ENCODE peak calls at places on chromosome 9, in seven cellular contexts. X, L, B, Y, H, J and U are unnamed samples.

GRCh38 chr9:106885451-106885850 is 22.5 kb downstream of the ZNF462 start:
- DNase-seq in L (no peak), B (no peak), X (peak), Y (no peak), H (no peak), J (peak), U (no peak)

GRCh38 chr9:136019041-136019680 is 58.0 kb upstream of the UBAC1 start:
- DNase-seq in J (no peak), Y (no peak), X (no peak), H (no peak), B (no peak), L (no peak), U (no peak)

GRCh38 chr9:32581512-32582143 is 8.7 kb upstream of the NDUFB6 start:
- DNase-seq in L (peak), Y (peak), H (no peak), B (peak), X (peak), J (peak), U (peak)

GRCh38 chr9:134307223-134307600 is 19.0 kb upstream of the RXRA start:
- DNase-seq in B (no peak), X (no peak), Y (no peak), L (peak), J (no peak), H (peak), U (no peak)

GRCh38 chr9:68912561-68912960 is 101.4 kb downstream of the PRKACG start:
- DNase-seq in Y (no peak), J (no peak), H (no peak), X (no peak), L (no peak), B (no peak), U (no peak)

GRCh38 chr9:93010056-93010455 is 48.4 kb upstream of the SUSD3 start:
- DNase-seq in X (no peak), J (no peak), B (no peak), L (no peak), H (no peak), Y (no peak), U (no peak)

GRCh38 chr9:106859957-106860715 is 2.8 kb upstream of the ZNF462 start:
- DNase-seq in X (peak), Y (no peak), J (peak), B (no peak), H (peak), L (peak), U (no peak)

GRCh38 chr9:23707249-23707648 is 118.8 kb downstream of the ELAVL2 start:
- DNase-seq in H (no peak), B (no peak), L (no peak), Y (no peak), X (no peak), J (no peak), U (no peak)

GRCh38 chr9:133347985-133348762 is at the start of the genes MED22 and RPL7A:
- DNase-seq in X (peak), H (peak), Y (peak), B (peak), L (peak), J (peak), U (peak)

GRCh38 chr9:137027369-137028012 is 546 bp downstream of the ABCA2 start:
- DNase-seq in J (peak), X (no peak), H (no peak), L (peak), Y (no peak), B (no peak), U (no peak)

GRCh38 chr9:107928701-107929371 is 439.3 kb upstream of the KLF4 start:
- DNase-seq in Y (no peak), H (no peak), L (no peak), X (no peak), J (no peak), B (no peak), U (no peak)

GRCh38 chr9:134340475-134341186 is 14.4 kb downstream of the RXRA start:
- DNase-seq in B (no peak), H (peak), L (no peak), J (no peak), Y (no peak), X (no peak), U (no peak)

GRCh38 chr9:77743381-77743780 is 95.3 kb upstream of the GNA14 start:
- DNase-seq in J (no peak), B (no peak), X (peak), H (no peak), L (no peak), Y (no peak), U (no peak)

GRCh38 chr9:133426011-133426410 is 3.8 kb downstream of the ADAMTS13 start:
- DNase-seq in B (no peak), J (no peak), H (no peak), X (no peak), Y (no peak), L (no peak), U (no peak)

GRCh38 chr9:73148447-73148937 is 3.2 kb upstream of the ANXA1 start:
- DNase-seq in J (peak), H (no peak), L (no peak), Y (no peak), X (peak), B (no peak), U (no peak)

GRCh38 chr9:1880038-1880565 is 135.0 kb upstream of the SMARCA2 start:
- DNase-seq in B (no peak), H (no peak), X (no peak), Y (no peak), J (no peak), L (no peak), U (no peak)

GRCh38 chr9:7318920-7319319 is 480.7 kb downstream of the DMAC1 start:
- DNase-seq in J (no peak), H (no peak), B (no peak), X (no peak), L (no peak), Y (no peak), U (no peak)

GRCh38 chr9:95733687-95734659 is 141.5 kb upstream of the ERCC6L2 start:
- DNase-seq in Y (no peak), X (no peak), H (no peak), B (no peak), L (no peak), J (no peak), U (no peak)

GRCh38 chr9:85716031-85716877 is 25.5 kb downstream of the AGTPBP1 start:
- DNase-seq in J (peak), Y (peak), X (no peak), B (no peak), H (no peak), L (no peak), U (peak)

GRCh38 chr9:111926421-111926875 is 29.8 kb downstream of the UGCG start:
- DNase-seq in L (no peak), B (no peak), J (no peak), X (peak), H (peak), Y (peak), U (peak)

GRCh38 chr9:13732290-13732689 is 452.8 kb upstream of the MPDZ start:
- DNase-seq in J (peak), X (no peak), B (no peak), Y (no peak), L (no peak), H (no peak), U (no peak)

GRCh38 chr9:71242081-71242480 is 120.7 kb upstream of the TRPM3 start:
- DNase-seq in X (no peak), L (no peak), J (no peak), B (no peak), H (no peak), Y (no peak), U (no peak)

GRCh38 chr9:91495450-91495849 is 71.8 kb upstream of the NFIL3 start:
- DNase-seq in Y (no peak), B (no peak), L (no peak), X (peak), J (peak), H (no peak), U (no peak)

GRCh38 chr9:131601683-131602181 is 56.4 kb downstream of the PRRT1B start:
- DNase-seq in X (no peak), H (no peak), L (no peak), Y (no peak), B (no peak), J (no peak), U (no peak)

GRCh38 chr9:11356101-11356500 is 743.3 kb upstream of the PTPRD start:
- DNase-seq in L (no peak), H (no peak), B (no peak), Y (no peak), X (peak), J (peak), U (no peak)

GRCh38 chr9:32782476-32783167 is 718 bp upstream of the TMEM215 start:
- DNase-seq in Y (no peak), X (no peak), B (no peak), L (peak), J (no peak), H (no peak), U (no peak)

GRCh38 chr9:135989722-135990467 is 28.7 kb upstream of the UBAC1 start:
- DNase-seq in J (no peak), B (no peak), H (peak), L (no peak), Y (no peak), X (no peak), U (no peak)

GRCh38 chr9:124017064-124017928 is 5.7 kb downstream of the LHX2 start:
- DNase-seq in H (no peak), J (no peak), B (no peak), L (peak), Y (peak), X (no peak), U (peak)

GRCh38 chr9:132804576-132805295 is 73.3 kb downstream of the AK8 start:
- DNase-seq in L (peak), B (no peak), Y (no peak), J (no peak), H (no peak), X (no peak), U (no peak)

GRCh38 chr9:36424289-36425055 is 24.4 kb upstream of the RNF38 start:
- DNase-seq in J (no peak), Y (no peak), L (no peak), X (no peak), H (no peak), B (no peak), U (no peak)

GRCh38 chr9:18865542-18865941 is 167.5 kb downstream of the SAXO1 start:
- DNase-seq in Y (no peak), J (no peak), L (no peak), H (no peak), B (no peak), X (no peak), U (no peak)

GRCh38 chr9:98249774-98250173 is 5.7 kb downstream of the TBC1D2 start:
- DNase-seq in X (no peak), B (no peak), J (no peak), H (no peak), Y (no peak), L (no peak), U (no peak)

GRCh38 chr9:21864505-21864904 is 62.1 kb downstream of the MTAP start:
- DNase-seq in J (no peak), B (no peak), L (no peak), X (no peak), H (no peak), Y (no peak), U (no peak)

GRCh38 chr9:137582286-137582860 is 3.6 kb upstream of the DPH7 start:
- DNase-seq in Y (no peak), H (no peak), L (peak), B (no peak), X (no peak), J (no peak), U (no peak)

GRCh38 chr9:4262735-4263141 is 37.1 kb downstream of the GLIS3 start:
- DNase-seq in L (no peak), H (no peak), B (no peak), X (peak), J (peak), Y (no peak), U (no peak)

GRCh38 chr9:138009456-138010273 is 132.1 kb downstream of the CACNA1B start:
- DNase-seq in X (no peak), B (no peak), J (no peak), H (no peak), L (no peak), Y (no peak), U (peak)

GRCh38 chr9:135299651-135300345 is 179.8 kb upstream of the PPP1R26 start:
- DNase-seq in B (no peak), J (no peak), Y (no peak), X (no peak), H (no peak), L (no peak), U (no peak)

GRCh38 chr9:21801683-21802417 is 586 bp upstream of the MTAP start:
- DNase-seq in B (no peak), X (peak), L (peak), Y (peak), H (peak), J (peak), U (peak)

GRCh38 chr9:81669011-81669739 is 20.2 kb downstream of the TLE1 start:
- DNase-seq in H (no peak), B (no peak), L (no peak), X (no peak), Y (no peak), J (no peak), U (no peak)